ENCODE peak calls at places on chromosomes 5 and 9, in nine cellular contexts. M, V, T, A, N, I, Y, G and K are unnamed samples.
A peak's percentile ranks its signal among the peaks of the same experiment; 100 is the strongest.

GRCh38 chr5:6348476-6349000 is 29.8 kb downstream of the MED10 start:
- DNase-seq in M (no peak), V (no peak), T (no peak), A (no peak), N (no peak), I (no peak), Y (no peak), G (no peak), K (no peak)

GRCh38 chr5:77087484-77088291 is 603 bp upstream of the ZBED3 start:
- DNase-seq in M (peak; percentile 60), V (peak; percentile 27), T (peak; percentile 65), A (peak; percentile 26), N (no peak), I (no peak), Y (no peak), G (no peak), K (no peak)

GRCh38 chr5:99614888-99615287 is 686.1 kb upstream of the CHD1 start:
- DNase-seq in M (no peak), V (no peak), T (no peak), A (no peak), N (no peak), I (no peak), Y (no peak), G (no peak), K (no peak)

GRCh38 chr9:120723547-120723946 is 9.3 kb upstream of the MEGF9 start:
- DNase-seq in M (peak; percentile 93), V (no peak), T (no peak), A (peak; percentile 75), N (no peak), I (no peak), Y (no peak), G (no peak), K (no peak)

GRCh38 chr9:25117791-25118190 is 560.5 kb downstream of the TUSC1 start:
- DNase-seq in M (no peak), V (no peak), T (no peak), A (no peak), N (no peak), I (no peak), Y (no peak), G (no peak), K (no peak)

GRCh38 chr5:96687812-96688453 is 25.8 kb downstream of the CAST start:
- DNase-seq in M (peak; percentile 79), V (peak; percentile 69), T (no peak), A (peak; percentile 73), N (no peak), I (peak; percentile 53), Y (no peak), G (no peak), K (no peak)

GRCh38 chr5:16051246-16051645 is 128.3 kb downstream of the MARCHF11 start:
- DNase-seq in M (no peak), V (no peak), T (no peak), A (no peak), N (no peak), I (no peak), Y (no peak), G (no peak), K (no peak)

GRCh38 chr9:108844856-108845255 is 10.9 kb downstream of the ACTL7B start:
- DNase-seq in M (no peak), V (no peak), T (no peak), A (no peak), N (no peak), I (peak; percentile 85), Y (no peak), G (no peak), K (no peak)

GRCh38 chr5:62790348-62790747 is 211.7 kb downstream of the LRRC70 start:
- DNase-seq in M (peak; percentile 13), V (no peak), T (no peak), A (peak; percentile 11), N (no peak), I (peak; percentile 77), Y (no peak), G (no peak), K (no peak)

GRCh38 chr5:179762079-179762780 is 29.6 kb downstream of the MAML1 start:
- DNase-seq in M (peak; percentile 74), V (peak; percentile 60), T (peak; percentile 38), A (peak; percentile 56), N (peak; percentile 71), I (peak; percentile 45), Y (no peak), G (peak; percentile 6), K (no peak)

GRCh38 chr5:130526708-130527107 is 622.4 kb downstream of the CHSY3 start:
- DNase-seq in M (no peak), V (no peak), T (no peak), A (no peak), N (no peak), I (no peak), Y (no peak), G (no peak), K (no peak)